ENCODE peak calls at places on chromosomes 5 and 9, in six cellular contexts. Y is small intestine, P is mammary epithelial cell, W is heart left ventricle, A is stomach, Q is uterus. O is an unnamed sample.
A peak's percentile ranks its signal among the peaks of the same experiment; 100 is the strongest.

GRCh38 chr5:124634228-124634819 is 112.1 kb downstream of the ZNF608 start:
- DNase-seq in Y (no peak), P (no peak), W (no peak), A (no peak), Q (no peak), O (no peak)

GRCh38 chr5:41600738-41601137 is 90.3 kb upstream of the PLCXD3 start:
- DNase-seq in Y (no peak), P (no peak), W (no peak), A (no peak), Q (no peak), O (no peak)

GRCh38 chr5:163846512-163846911 is 341.1 kb downstream of the MAT2B start:
- DNase-seq in Y (peak; percentile 1), P (peak; percentile 12), W (no peak), A (no peak), Q (no peak), O (no peak)

GRCh38 chr5:34826347-34826746 is 12.6 kb upstream of the TTC23L start:
- DNase-seq in Y (no peak), P (no peak), W (no peak), A (no peak), Q (no peak), O (no peak)

GRCh38 chr5:173970878-173971650 is 17.9 kb upstream of the C5orf47 start:
- DNase-seq in Y (no peak), P (no peak), W (no peak), A (no peak), Q (peak; percentile 38), O (no peak)

GRCh38 chr9:37946971-37947370 is 43.0 kb upstream of the SLC25A51 start:
- DNase-seq in Y (no peak), P (no peak), W (no peak), A (no peak), Q (no peak), O (no peak)

GRCh38 chr5:87170799-87171198 is 96.9 kb upstream of the RASA1 start:
- DNase-seq in Y (no peak), P (no peak), W (no peak), A (no peak), Q (no peak), O (no peak)

GRCh38 chr5:107557051-107557658 is 113.6 kb downstream of the EFNA5 start:
- DNase-seq in Y (no peak), P (peak; percentile 85), W (no peak), A (no peak), Q (no peak), O (no peak)

GRCh38 chr9:136921307-136921706 is 23.2 kb downstream of the FBXW5 start:
- DNase-seq in Y (no peak), P (no peak), W (no peak), A (no peak), Q (no peak), O (no peak)

GRCh38 chr5:15966066-15966640 is 213.4 kb downstream of the MARCHF11 start:
- DNase-seq in Y (no peak), P (no peak), W (no peak), A (no peak), Q (no peak), O (no peak)

GRCh38 chr5:132438931-132439330 is 51.6 kb downstream of the IRF1 start:
- DNase-seq in Y (no peak), P (no peak), W (no peak), A (no peak), Q (no peak), O (peak; percentile 70)

GRCh38 chr5:139147743-139148079 is 50.5 kb downstream of the SIL1 start:
- DNase-seq in Y (no peak), P (peak; percentile 52), W (no peak), A (peak; percentile 83), Q (peak; percentile 79), O (no peak)

GRCh38 chr9:98021306-98022040 is 35.1 kb upstream of the NANS start:
- DNase-seq in Y (no peak), P (no peak), W (no peak), A (peak; percentile 17), Q (no peak), O (no peak)

GRCh38 chr5:9387879-9388278 is 158.0 kb downstream of the SEMA5A start:
- DNase-seq in Y (no peak), P (no peak), W (no peak), A (no peak), Q (no peak), O (no peak)

GRCh38 chr5:136080483-136081180 is 51.8 kb downstream of the TGFBI start:
- DNase-seq in Y (peak; percentile 81), P (peak; percentile 95), W (peak; percentile 91), A (peak; percentile 85), Q (peak; percentile 85), O (peak; percentile 93)

GRCh38 chr5:82513739-82514138 is 235.6 kb upstream of the RPS23 start:
- DNase-seq in Y (no peak), P (no peak), W (no peak), A (no peak), Q (no peak), O (no peak)

DNA sequence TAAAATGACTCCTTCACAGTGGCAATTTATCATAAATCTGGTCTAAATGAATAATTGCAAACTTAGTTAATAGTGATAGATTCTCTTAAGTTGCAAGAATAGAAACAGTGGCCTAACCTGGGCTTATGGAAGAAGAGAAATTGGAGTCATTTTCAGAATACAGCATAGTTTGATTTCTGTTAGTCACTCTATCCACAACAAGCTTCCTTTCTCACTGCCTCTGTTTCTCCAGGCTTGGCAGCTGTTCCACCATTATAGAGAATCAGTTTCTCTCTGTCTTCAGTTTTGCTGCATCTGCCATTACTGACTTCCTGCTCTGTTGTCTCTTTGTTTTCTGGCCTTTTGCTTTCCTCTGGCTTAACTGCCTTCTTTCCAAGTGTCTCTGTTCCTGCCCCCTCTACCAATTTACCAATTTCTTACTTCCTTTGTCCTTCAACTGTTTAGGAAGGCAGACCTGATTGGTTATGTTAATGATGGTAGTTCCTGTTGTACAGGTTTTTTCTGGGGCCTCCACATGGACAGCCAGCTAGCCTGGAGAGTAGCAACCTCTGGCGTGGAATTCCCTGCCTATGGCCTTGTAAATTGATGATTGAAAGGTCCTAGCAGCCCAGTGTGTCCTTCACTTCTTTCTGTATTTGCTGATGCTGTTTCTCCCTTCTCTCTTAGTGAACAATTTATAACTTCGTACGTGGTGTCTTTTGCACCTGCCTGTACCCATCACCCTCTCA is 75.9 kb upstream of the RASGRF2 start:
- DNase-seq in Y (no peak), P (no peak), W (no peak), A (no peak), Q (no peak), O (no peak)
- H3K4me1 ChIP-seq in Y (no peaks in the 10 kb centered on the region), P (no peaks in the 10 kb centered on the region), W (peaks cover 11% of the 10 kb centered on the region), A (no peaks in the 10 kb centered on the region), Q (no peaks in the 10 kb centered on the region), O (no peaks in the 10 kb centered on the region)

GRCh38 chr5:112126982-112127381 is 292.1 kb downstream of the EPB41L4A start:
- DNase-seq in Y (no peak), P (no peak), W (no peak), A (no peak), Q (no peak), O (no peak)

GRCh38 chr5:112123060-112123459 is 296.0 kb downstream of the EPB41L4A start:
- DNase-seq in Y (no peak), P (no peak), W (no peak), A (no peak), Q (no peak), O (no peak)

GRCh38 chr5:112124788-112125187 is 294.3 kb downstream of the EPB41L4A start:
- DNase-seq in Y (no peak), P (no peak), W (no peak), A (no peak), Q (no peak), O (no peak)

GRCh38 chr5:112125910-112126309 is 293.2 kb downstream of the EPB41L4A start:
- DNase-seq in Y (no peak), P (no peak), W (no peak), A (no peak), Q (no peak), O (no peak)

GRCh38 chr5:112127856-112128255 is 291.2 kb downstream of the EPB41L4A start:
- DNase-seq in Y (no peak), P (no peak), W (no peak), A (no peak), Q (no peak), O (no peak)
- H3K4me3 ChIP-seq in Y (no peak overlapping the region), P (no peak overlapping the region), W (no peak overlapping the region), A (no peak overlapping the region), Q (no peak overlapping the region), O (no peak overlapping the region)

GRCh38 chr9:113540466-113540865 is 76.9 kb downstream of the RGS3 start:
- DNase-seq in Y (no peak), P (no peak), W (no peak), A (no peak), Q (no peak), O (no peak)

GRCh38 chr9:113537227-113537810 is 73.8 kb downstream of the RGS3 start:
- DNase-seq in Y (no peak), P (no peak), W (no peak), A (no peak), Q (no peak), O (no peak)

GRCh38 chr9:113538131-113538530 is 74.6 kb downstream of the RGS3 start:
- DNase-seq in Y (no peak), P (no peak), W (no peak), A (no peak), Q (no peak), O (no peak)

GRCh38 chr9:113536483-113537226 is 73.1 kb downstream of the RGS3 start:
- DNase-seq in Y (no peak), P (no peak), W (peak; percentile 89), A (no peak), Q (peak; percentile 74), O (peak; percentile 62)

DNA sequence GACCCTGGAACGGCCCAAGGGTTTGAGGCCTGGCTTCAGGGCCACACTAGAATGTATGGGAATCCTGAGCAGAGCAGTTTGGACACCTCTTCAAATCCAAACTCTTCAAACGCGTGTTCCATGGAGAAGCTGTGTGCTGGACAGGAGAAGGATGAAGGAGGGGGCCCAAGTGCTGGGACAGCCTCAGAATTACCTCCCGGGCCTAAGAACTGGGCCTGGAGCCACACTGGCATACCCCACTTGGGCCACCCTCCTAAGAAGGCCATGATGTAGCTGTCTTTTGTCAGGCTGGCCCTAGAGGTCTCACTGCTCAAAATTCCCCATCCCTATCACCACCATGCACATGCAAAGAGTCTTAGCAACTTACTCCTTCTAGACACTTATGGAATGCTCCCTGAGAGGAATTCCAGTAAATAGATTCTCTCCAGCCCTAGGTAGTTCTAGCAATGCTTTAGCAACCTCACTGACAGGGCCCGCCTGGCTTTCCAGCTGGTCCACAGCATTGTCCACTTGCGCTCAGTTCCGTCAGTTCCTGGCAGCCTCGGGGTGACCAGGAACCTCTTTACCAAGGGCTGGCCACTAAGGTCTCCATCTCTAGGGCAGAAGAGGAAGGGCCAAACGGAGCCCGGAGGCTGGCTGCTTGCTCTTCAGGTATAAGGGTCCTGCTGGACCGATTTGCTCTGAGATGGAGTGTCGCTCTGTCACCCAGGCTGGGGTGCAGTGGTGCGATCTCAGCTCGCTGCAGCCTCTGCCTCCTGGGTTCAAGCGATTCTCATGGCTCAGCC is 75.3 kb downstream of the RGS3 start:
- DNase-seq in Y (no peak), P (no peak), W (no peak), A (no peak), Q (no peak), O (no peak)
- H3K36me3 ChIP-seq in Y (peaks cover 4% of the 10 kb centered on the region), P (no peaks in the 10 kb centered on the region), W (no peaks in the 10 kb centered on the region), A (peaks cover 49% of the 10 kb centered on the region), Q (no peaks in the 10 kb centered on the region), O (peaks cover 28% of the 10 kb centered on the region)

DNA sequence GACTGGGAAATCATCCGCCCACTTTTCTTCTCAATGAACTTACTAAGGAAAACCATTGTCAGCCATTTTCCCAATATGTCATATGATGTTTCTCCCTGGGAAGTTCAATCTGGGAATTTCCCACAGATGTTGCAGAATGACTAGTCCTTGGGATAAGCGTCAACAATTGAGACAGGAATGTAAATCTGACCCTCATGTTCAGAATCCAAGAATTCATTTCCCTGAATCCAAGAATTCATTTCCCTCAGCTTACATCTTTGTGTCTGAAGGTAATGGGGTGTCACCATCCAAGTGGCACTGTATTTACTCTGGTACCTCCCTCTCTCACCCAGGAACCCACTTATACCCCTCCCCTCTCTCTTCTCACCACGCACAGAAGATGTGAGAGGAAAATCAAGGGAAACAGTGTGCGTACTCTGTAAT is 7.4 kb downstream of the KLF9 start:
- DNase-seq in Y (no peak), P (peak; percentile 40), W (no peak), A (no peak), Q (no peak), O (no peak)
- H3K4me1 ChIP-seq in Y (peaks cover 7% of the 10 kb centered on the region), P (peaks cover 29% of the 10 kb centered on the region), W (peaks cover 87% of the 10 kb centered on the region), A (peaks cover 73% of the 10 kb centered on the region), Q (peaks cover 5% of the 10 kb centered on the region), O (peaks cover 34% of the 10 kb centered on the region)